ENCODE peak calls at places on chromosomes 7 and 10, in ten cellular contexts. E is skeletal muscle cell; A is activated T-helper 1 cell treated with anti-CD3 and anti-CD28 coated beads, Interleukin-2, amount 50 U/mL, for 16 hours; M is stimulated activated CD4-positive, alpha-beta T cell treated with anti-CD3 and anti-CD28 coated beads, Interleukin-15, amount 100 ng/mL, for 1 hour; C is T-helper 17 cell; T is globus pallidus; G is stomach; X is brain microvascular endothelial cell; D is psoas muscle; H is activated effector memory CD4-positive, alpha-beta T cell treated with anti-CD3 and anti-CD28 coated beads, Interleukin-2, amount 50 U/mL, for 16 hours. Z is an unnamed sample.

GRCh38 chr7:26593405-26593804 is 271.0 kb downstream of the SKAP2 start:
- DNase-seq in E (no peak), H (no peak), C (no peak), M (no peak), X (no peak), A (no peak), D (peak; percentile 38), G (no peak), T (no peak), Z (no peak)

GRCh38 chr7:149217570-149217969 is 21.9 kb upstream of the ZNF212 start:
- DNase-seq in G (no peak), H (no peak), C (no peak), X (no peak), T (no peak), D (no peak), A (no peak), M (no peak), E (no peak), Z (no peak)

GRCh38 chr7:18886801-18887200 is 230.6 kb downstream of the TWIST1 start:
- DNase-seq in A (no peak), X (no peak), C (no peak), D (no peak), E (no peak), T (no peak), H (no peak), M (no peak), G (no peak), Z (no peak)

GRCh38 chr7:1931248-1931950 is 261.3 kb downstream of the ELFN1 start:
- DNase-seq in A (no peak), M (no peak), C (no peak), G (no peak), T (no peak), D (no peak), E (no peak), H (no peak), X (peak; percentile 36), Z (no peak)

GRCh38 chr7:29611941-29612527 is 48.4 kb downstream of the PRR15 start:
- DNase-seq in M (no peak), G (no peak), A (no peak), C (no peak), D (no peak), H (no peak), T (no peak), X (no peak), E (no peak), Z (no peak)

GRCh38 chr7:155798673-155799439 is 13.4 kb downstream of the SHH start:
- DNase-seq in G (no peak), M (no peak), H (no peak), D (no peak), X (no peak), E (no peak), C (no peak), T (no peak), A (no peak), Z (no peak)

GRCh38 chr10:119132521-119133345 is 28.8 kb downstream of the DENND10 start:
- DNase-seq in H (no peak), X (no peak), D (no peak), C (no peak), T (peak; percentile 45), M (no peak), E (no peak), A (no peak), G (no peak), Z (peak; percentile 14)

GRCh38 chr7:1104514-1105179 is 16.7 kb downstream of the GPER1 start:
- DNase-seq in M (no peak), D (no peak), E (no peak), T (no peak), C (no peak), G (no peak), A (no peak), X (no peak), H (no peak), Z (no peak)

GRCh38 chr7:29569648-29570047 is 6.0 kb downstream of the PRR15 start:
- DNase-seq in C (no peak), A (no peak), E (no peak), X (no peak), M (no peak), H (no peak), G (no peak), T (no peak), D (no peak), Z (peak; percentile 9)

GRCh38 chr10:96244354-96244753 is 27.0 kb downstream of the BLNK start:
- DNase-seq in X (no peak), G (no peak), C (no peak), D (no peak), M (no peak), A (no peak), H (no peak), T (no peak), E (no peak), Z (no peak)

GRCh38 chr10:86031-86430 is 36.9 kb upstream of the TUBB8 start:
- DNase-seq in D (no peak), X (no peak), E (no peak), A (no peak), G (no peak), H (no peak), T (no peak), M (no peak), C (no peak), Z (no peak)

GRCh38 chr7:111992601-111993000 is 213.6 kb downstream of the DOCK4 start:
- DNase-seq in A (no peak), T (no peak), E (no peak), X (no peak), H (no peak), M (no peak), D (no peak), G (no peak), C (no peak), Z (no peak)

GRCh38 chr10:17199351-17199804 is 2.1 kb downstream of the TRDMT1 start:
- DNase-seq in X (peak; percentile 14), M (no peak), E (no peak), D (no peak), C (no peak), H (no peak), T (no peak), G (no peak), A (no peak), Z (no peak)

GRCh38 chr10:103547391-103547946 is 54.0 kb downstream of the NEURL1 start:
- DNase-seq in T (no peak), M (no peak), G (peak; percentile 24), H (no peak), C (no peak), D (no peak), X (no peak), E (no peak), A (no peak), Z (no peak)

GRCh38 chr7:108592633-108593277 is 23.1 kb downstream of the DNAJB9 start:
- DNase-seq in M (no peak), E (no peak), X (no peak), T (no peak), H (no peak), A (no peak), D (no peak), C (no peak), G (no peak), Z (peak; percentile 9)

GRCh38 chr7:4267326-4268039 is 414.6 kb upstream of the FOXK1 start:
- DNase-seq in C (no peak), A (no peak), E (no peak), T (no peak), H (no peak), X (no peak), D (no peak), M (no peak), G (no peak), Z (no peak)

GRCh38 chr7:41693150-41693997 is 9.5 kb downstream of the INHBA start:
- DNase-seq in A (no peak), T (no peak), H (no peak), D (no peak), M (no peak), G (no peak), C (no peak), E (no peak), X (no peak), Z (peak; percentile 30)

GRCh38 chr10:32149257-32149955 is 93.2 kb upstream of the KIF5B start:
- DNase-seq in T (no peak), D (peak; percentile 63), A (no peak), C (no peak), X (peak; percentile 95), G (peak; percentile 31), H (no peak), M (no peak), E (peak; percentile 87), Z (peak; percentile 83)

GRCh38 chr7:39595102-39595620 is 28.2 kb upstream of the RALA start:
- DNase-seq in A (no peak), E (no peak), X (peak; percentile 47), D (no peak), C (no peak), G (no peak), T (peak; percentile 58), M (no peak), H (no peak), Z (no peak)

GRCh38 chr10:111756541-111757061 is 427.0 kb downstream of the GPAM start:
- DNase-seq in A (no peak), D (peak; percentile 12), M (no peak), T (peak; percentile 35), C (no peak), G (no peak), X (no peak), H (no peak), E (peak; percentile 4), Z (peak; percentile 71)

GRCh38 chr10:126597206-126597605 is 73.3 kb downstream of the C10orf90 start:
- DNase-seq in T (no peak), C (no peak), E (no peak), G (no peak), X (no peak), H (no peak), M (no peak), D (no peak), A (no peak), Z (no peak)

GRCh38 chr10:103763374-103764202 is 91.8 kb downstream of the SH3PXD2A start:
- DNase-seq in X (no peak), A (no peak), H (peak; percentile 69), T (peak; percentile 47), G (no peak), D (no peak), M (no peak), E (no peak), C (no peak), Z (no peak)

GRCh38 chr10:68137174-68137573 is 27.9 kb downstream of the MYPN start:
- DNase-seq in T (no peak), A (no peak), E (no peak), G (no peak), M (no peak), C (no peak), D (no peak), H (no peak), X (no peak), Z (no peak)

GRCh38 chr7:44216521-44217030 is 15.8 kb downstream of the YKT6 start:
- DNase-seq in X (no peak), G (no peak), H (no peak), M (no peak), D (no peak), T (no peak), E (no peak), A (no peak), C (no peak), Z (no peak)

GRCh38 chr7:28155019-28155660 is 25.5 kb downstream of the JAZF1 start:
- DNase-seq in M (no peak), A (no peak), D (no peak), C (no peak), E (no peak), X (no peak), T (peak; percentile 51), G (no peak), H (no peak), Z (no peak)

GRCh38 chr7:41809487-41810257 is 106.8 kb upstream of the INHBA start:
- DNase-seq in C (no peak), M (no peak), E (peak; percentile 59), D (no peak), G (no peak), X (no peak), H (no peak), T (no peak), A (no peak), Z (no peak)

GRCh38 chr10:97101166-97101940 is 84.4 kb downstream of the SLIT1 start:
- DNase-seq in D (no peak), A (no peak), H (no peak), E (no peak), T (no peak), M (no peak), X (no peak), G (no peak), C (no peak), Z (no peak)

GRCh38 chr10:99461230-99461629 is 30.8 kb upstream of the GOT1 start:
- DNase-seq in A (no peak), G (no peak), E (no peak), H (no peak), D (no peak), X (peak; percentile 65), M (no peak), C (no peak), T (no peak), Z (peak; percentile 34)